ENCODE peak calls at places on chromosomes 2 and 18, in four cellular contexts. U is GM03348; A is T-helper 17 cell; W is activated CD4-positive, alpha-beta T cell treated with anti-CD3 and anti-CD28 coated beads, Interleukin-2, amount 50 U/mL, for 48 hours. F is an unnamed sample.
A peak's percentile ranks its signal among the peaks of the same experiment; 100 is the strongest.

GRCh38 chr2:38174646-38175096 is 98.7 kb upstream of the CYP1B1 start:
- DNase-seq in U (peak; percentile 80), W (no peak), A (no peak), F (no peak)

GRCh38 chr18:10965104-10965503 is 184.3 kb downstream of the PIEZO2 start:
- DNase-seq in A (no peak), W (no peak), U (no peak), F (no peak)

GRCh38 chr2:181258761-181259160 is 198.4 kb upstream of the ITGA4 start:
- DNase-seq in A (no peak), W (no peak), U (peak; percentile 65), F (no peak)

GRCh38 chr2:10260130-10260529 is 42.6 kb upstream of the HPCAL1 start:
- DNase-seq in A (no peak), W (no peak), U (peak; percentile 75), F (no peak)

GRCh38 chr2:84212611-84213314 is 246.3 kb downstream of the SUCLG1 start:
- DNase-seq in A (no peak), U (no peak), W (no peak), F (no peak)

GRCh38 chr2:236170678-236171212 is 2.6 kb upstream of the GBX2 start:
- DNase-seq in U (no peak), A (no peak), W (no peak), F (no peak)

GRCh38 chr2:189896809-189897208 is 112.6 kb downstream of the PMS1 start:
- DNase-seq in W (no peak), A (no peak), U (no peak), F (no peak)

GRCh38 chr2:79294994-79295393 is 135.4 kb upstream of the REG3A start:
- DNase-seq in A (no peak), W (no peak), U (no peak), F (no peak)

GRCh38 chr2:160590664-160591063 is 97.1 kb upstream of the RBMS1 start:
- DNase-seq in U (no peak), W (no peak), A (no peak), F (no peak)

GRCh38 chr2:148645925-148646559 is 1.5 kb downstream of the EPC2 start:
- DNase-seq in W (peak; percentile 37), U (peak; percentile 87), A (peak; percentile 55), F (no peak)

GRCh38 chr2:226213717-226214116 is 585.9 kb downstream of the IRS1 start:
- DNase-seq in A (no peak), W (no peak), U (peak; percentile 55), F (no peak)

GRCh38 chr2:202098336-202098735 is 25.3 kb downstream of the KIAA2012 start:
- DNase-seq in W (no peak), U (no peak), A (no peak), F (no peak)

GRCh38 chr2:29129586-29130281 is 14.5 kb downstream of the CLIP4 start:
- DNase-seq in A (no peak), W (no peak), U (peak; percentile 42), F (no peak)

GRCh38 chr2:1658394-1659151 is 85.7 kb downstream of the PXDN start:
- DNase-seq in U (no peak), W (no peak), A (no peak), F (no peak)

GRCh38 chr2:113240150-113240914 is 38.4 kb downstream of the PAX8 start:
- DNase-seq in A (no peak), U (peak; percentile 91), W (peak; percentile 16), F (no peak)

GRCh38 chr2:195984951-195985726 is 83.5 kb downstream of the DNAH7 start:
- DNase-seq in A (no peak), U (no peak), W (no peak), F (no peak)

GRCh38 chr18:4987452-4988405 is 209.3 kb downstream of the AKAIN1 start:
- DNase-seq in A (no peak), U (no peak), W (no peak), F (peak; percentile 38)

GRCh38 chr2:185608799-185609198 is 129.8 kb upstream of the FSIP2 start:
- DNase-seq in U (no peak), W (no peak), A (no peak), F (no peak)

GRCh38 chr2:18599509-18600254 is 10.3 kb upstream of the NT5C1B start:
- DNase-seq in U (peak; percentile 69), A (no peak), W (no peak), F (no peak)

F was measured in NT2/D1.